ENCODE peak calls at places on chromosomes 3 and 15, in ten cellular contexts. One of them, this sample, is unnamed.

GRCh38 chr3:194880940-194881925 is 195.6 kb downstream of the FAM43A start:
- DNase-seq in SJCRH30: no peak
- DNase-seq in KG1: no peak
- DNase-seq in naive thymus-derived CD8-positive, alpha-beta T cell: no peak
- DNase-seq in NCI-H69: no peak
- DNase-seq in adrenal gland: no peak
- DNase-seq in OCI-LY7: no peak
- DNase-seq in HFFc6: no peak
- DNase-seq in astrocyte of the spinal cord: no peak
- DNase-seq in activated T-helper 1 cell treated with Interleukin-2 at 50 U/mL for 16 hours: no peak
- DNase-seq in this sample: no peak

GRCh38 chr3:52052831-52053306 is 3.5 kb downstream of the DUSP7 start:
- DNase-seq in activated T-helper 1 cell treated with Interleukin-2 at 50 U/mL for 16 hours: peak
- DNase-seq in NCI-H69: no peak
- DNase-seq in SJCRH30: no peak
- DNase-seq in HFFc6: peak
- DNase-seq in astrocyte of the spinal cord: peak
- DNase-seq in adrenal gland: peak
- DNase-seq in OCI-LY7: peak
- DNase-seq in naive thymus-derived CD8-positive, alpha-beta T cell: peak
- DNase-seq in KG1: peak
- DNase-seq in this sample: no peak

GRCh38 chr3:138479355-138479964 is 45.0 kb downstream of the ESYT3 start:
- DNase-seq in OCI-LY7: peak
- DNase-seq in astrocyte of the spinal cord: peak
- DNase-seq in adrenal gland: peak
- DNase-seq in activated T-helper 1 cell treated with Interleukin-2 at 50 U/mL for 16 hours: no peak
- DNase-seq in KG1: no peak
- DNase-seq in NCI-H69: peak
- DNase-seq in SJCRH30: peak
- DNase-seq in HFFc6: peak
- DNase-seq in naive thymus-derived CD8-positive, alpha-beta T cell: no peak
- DNase-seq in this sample: peak

GRCh38 chr15:65338823-65339222 is 34.3 kb downstream of the RNU5B-1 start:
- DNase-seq in adrenal gland: no peak
- DNase-seq in astrocyte of the spinal cord: no peak
- DNase-seq in KG1: no peak
- DNase-seq in naive thymus-derived CD8-positive, alpha-beta T cell: no peak
- DNase-seq in HFFc6: no peak
- DNase-seq in activated T-helper 1 cell treated with Interleukin-2 at 50 U/mL for 16 hours: no peak
- DNase-seq in OCI-LY7: no peak
- DNase-seq in SJCRH30: no peak
- DNase-seq in NCI-H69: no peak
- DNase-seq in this sample: peak

GRCh38 chr15:83935774-83936173 is 281.9 kb downstream of the ADAMTSL3 start:
- DNase-seq in NCI-H69: no peak
- DNase-seq in adrenal gland: no peak
- DNase-seq in SJCRH30: no peak
- DNase-seq in activated T-helper 1 cell treated with Interleukin-2 at 50 U/mL for 16 hours: no peak
- DNase-seq in astrocyte of the spinal cord: no peak
- DNase-seq in HFFc6: no peak
- DNase-seq in OCI-LY7: no peak
- DNase-seq in naive thymus-derived CD8-positive, alpha-beta T cell: no peak
- DNase-seq in KG1: no peak
- DNase-seq in this sample: no peak

GRCh38 chr3:59266551-59266950 is 216.7 kb upstream of the CFAP20DC start:
- DNase-seq in astrocyte of the spinal cord: peak
- DNase-seq in naive thymus-derived CD8-positive, alpha-beta T cell: no peak
- DNase-seq in HFFc6: no peak
- DNase-seq in adrenal gland: no peak
- DNase-seq in activated T-helper 1 cell treated with Interleukin-2 at 50 U/mL for 16 hours: no peak
- DNase-seq in KG1: no peak
- DNase-seq in SJCRH30: no peak
- DNase-seq in OCI-LY7: no peak
- DNase-seq in NCI-H69: no peak
- DNase-seq in this sample: no peak

GRCh38 chr3:111863942-111864341 is 4.9 kb downstream of the PHLDB2 start:
- DNase-seq in KG1: no peak
- DNase-seq in OCI-LY7: no peak
- DNase-seq in adrenal gland: no peak
- DNase-seq in astrocyte of the spinal cord: no peak
- DNase-seq in SJCRH30: peak
- DNase-seq in activated T-helper 1 cell treated with Interleukin-2 at 50 U/mL for 16 hours: no peak
- DNase-seq in naive thymus-derived CD8-positive, alpha-beta T cell: no peak
- DNase-seq in NCI-H69: no peak
- DNase-seq in HFFc6: no peak
- DNase-seq in this sample: no peak

GRCh38 chr3:48695113-48695753 is 9.5 kb upstream of the NCKIPSD start:
- DNase-seq in OCI-LY7: no peak
- DNase-seq in NCI-H69: no peak
- DNase-seq in KG1: no peak
- DNase-seq in naive thymus-derived CD8-positive, alpha-beta T cell: no peak
- DNase-seq in SJCRH30: no peak
- DNase-seq in activated T-helper 1 cell treated with Interleukin-2 at 50 U/mL for 16 hours: no peak
- DNase-seq in HFFc6: no peak
- DNase-seq in adrenal gland: no peak
- DNase-seq in astrocyte of the spinal cord: peak
- DNase-seq in this sample: peak

GRCh38 chr15:78620839-78621421 is at the start of gene CHRNA3:
- DNase-seq in naive thymus-derived CD8-positive, alpha-beta T cell: no peak
- DNase-seq in SJCRH30: no peak
- DNase-seq in adrenal gland: no peak
- DNase-seq in OCI-LY7: no peak
- DNase-seq in HFFc6: no peak
- DNase-seq in NCI-H69: peak
- DNase-seq in activated T-helper 1 cell treated with Interleukin-2 at 50 U/mL for 16 hours: no peak
- DNase-seq in KG1: no peak
- DNase-seq in astrocyte of the spinal cord: no peak
- DNase-seq in this sample: peak

GRCh38 chr15:70271422-70272088 is 173.8 kb upstream of the TLE3 start:
- DNase-seq in naive thymus-derived CD8-positive, alpha-beta T cell: no peak
- DNase-seq in adrenal gland: peak
- DNase-seq in NCI-H69: peak
- DNase-seq in astrocyte of the spinal cord: peak
- DNase-seq in OCI-LY7: no peak
- DNase-seq in SJCRH30: peak
- DNase-seq in HFFc6: peak
- DNase-seq in KG1: no peak
- DNase-seq in activated T-helper 1 cell treated with Interleukin-2 at 50 U/mL for 16 hours: no peak
- DNase-seq in this sample: no peak

GRCh38 chr3:112121577-112122547 is 11.2 kb downstream of the GCSAM start:
- DNase-seq in OCI-LY7: peak
- DNase-seq in SJCRH30: no peak
- DNase-seq in KG1: no peak
- DNase-seq in activated T-helper 1 cell treated with Interleukin-2 at 50 U/mL for 16 hours: no peak
- DNase-seq in HFFc6: no peak
- DNase-seq in astrocyte of the spinal cord: no peak
- DNase-seq in adrenal gland: no peak
- DNase-seq in NCI-H69: peak
- DNase-seq in naive thymus-derived CD8-positive, alpha-beta T cell: no peak
- DNase-seq in this sample: no peak

GRCh38 chr3:14780927-14781507 is 37.7 kb upstream of the FGD5 start:
- DNase-seq in OCI-LY7: peak
- DNase-seq in activated T-helper 1 cell treated with Interleukin-2 at 50 U/mL for 16 hours: no peak
- DNase-seq in HFFc6: peak
- DNase-seq in adrenal gland: peak
- DNase-seq in NCI-H69: peak
- DNase-seq in KG1: peak
- DNase-seq in astrocyte of the spinal cord: peak
- DNase-seq in naive thymus-derived CD8-positive, alpha-beta T cell: no peak
- DNase-seq in SJCRH30: peak
- DNase-seq in this sample: peak

GRCh38 chr15:31062310-31062964 is 39.1 kb downstream of the TRPM1 start:
- DNase-seq in SJCRH30: no peak
- DNase-seq in NCI-H69: peak
- DNase-seq in OCI-LY7: no peak
- DNase-seq in adrenal gland: no peak
- DNase-seq in HFFc6: peak
- DNase-seq in astrocyte of the spinal cord: no peak
- DNase-seq in activated T-helper 1 cell treated with Interleukin-2 at 50 U/mL for 16 hours: no peak
- DNase-seq in KG1: no peak
- DNase-seq in naive thymus-derived CD8-positive, alpha-beta T cell: no peak
- DNase-seq in this sample: no peak

GRCh38 chr15:99621767-99622166 is 56.0 kb downstream of the MEF2A start:
- DNase-seq in KG1: no peak
- DNase-seq in OCI-LY7: no peak
- DNase-seq in naive thymus-derived CD8-positive, alpha-beta T cell: no peak
- DNase-seq in HFFc6: no peak
- DNase-seq in activated T-helper 1 cell treated with Interleukin-2 at 50 U/mL for 16 hours: no peak
- DNase-seq in NCI-H69: no peak
- DNase-seq in astrocyte of the spinal cord: no peak
- DNase-seq in SJCRH30: no peak
- DNase-seq in adrenal gland: no peak
- DNase-seq in this sample: no peak

GRCh38 chr3:21729888-21730459 is 21.0 kb downstream of the ZNF385D start:
- DNase-seq in HFFc6: peak
- DNase-seq in OCI-LY7: no peak
- DNase-seq in adrenal gland: no peak
- DNase-seq in astrocyte of the spinal cord: peak
- DNase-seq in activated T-helper 1 cell treated with Interleukin-2 at 50 U/mL for 16 hours: no peak
- DNase-seq in KG1: no peak
- DNase-seq in SJCRH30: no peak
- DNase-seq in NCI-H69: no peak
- DNase-seq in naive thymus-derived CD8-positive, alpha-beta T cell: no peak
- DNase-seq in this sample: no peak

GRCh38 chr3:148178508-148178907 is 519.2 kb upstream of the AGTR1 start:
- DNase-seq in NCI-H69: peak
- DNase-seq in OCI-LY7: no peak
- DNase-seq in activated T-helper 1 cell treated with Interleukin-2 at 50 U/mL for 16 hours: no peak
- DNase-seq in adrenal gland: no peak
- DNase-seq in HFFc6: no peak
- DNase-seq in astrocyte of the spinal cord: peak
- DNase-seq in SJCRH30: peak
- DNase-seq in naive thymus-derived CD8-positive, alpha-beta T cell: no peak
- DNase-seq in KG1: no peak
- DNase-seq in this sample: no peak

GRCh38 chr15:28890711-28891495 is 5.1 kb downstream of the APBA2 start:
- DNase-seq in HFFc6: no peak
- DNase-seq in activated T-helper 1 cell treated with Interleukin-2 at 50 U/mL for 16 hours: no peak
- DNase-seq in OCI-LY7: no peak
- DNase-seq in adrenal gland: no peak
- DNase-seq in SJCRH30: no peak
- DNase-seq in naive thymus-derived CD8-positive, alpha-beta T cell: no peak
- DNase-seq in NCI-H69: no peak
- DNase-seq in astrocyte of the spinal cord: no peak
- DNase-seq in KG1: no peak
- DNase-seq in this sample: no peak

GRCh38 chr15:100683434-100683833 is 81.0 kb downstream of the ASB7 start:
- DNase-seq in OCI-LY7: no peak
- DNase-seq in naive thymus-derived CD8-positive, alpha-beta T cell: no peak
- DNase-seq in SJCRH30: no peak
- DNase-seq in HFFc6: no peak
- DNase-seq in adrenal gland: no peak
- DNase-seq in astrocyte of the spinal cord: no peak
- DNase-seq in activated T-helper 1 cell treated with Interleukin-2 at 50 U/mL for 16 hours: no peak
- DNase-seq in NCI-H69: no peak
- DNase-seq in KG1: no peak
- DNase-seq in this sample: no peak

GRCh38 chr3:130737622-130738021 is 9.0 kb downstream of the PIK3R4 start:
- DNase-seq in OCI-LY7: no peak
- DNase-seq in NCI-H69: no peak
- DNase-seq in adrenal gland: no peak
- DNase-seq in astrocyte of the spinal cord: no peak
- DNase-seq in activated T-helper 1 cell treated with Interleukin-2 at 50 U/mL for 16 hours: no peak
- DNase-seq in HFFc6: no peak
- DNase-seq in KG1: no peak
- DNase-seq in SJCRH30: no peak
- DNase-seq in naive thymus-derived CD8-positive, alpha-beta T cell: no peak
- DNase-seq in this sample: no peak

GRCh38 chr3:51373658-51374421 is 11.3 kb upstream of the MANF start:
- DNase-seq in HFFc6: no peak
- DNase-seq in astrocyte of the spinal cord: no peak
- DNase-seq in OCI-LY7: no peak
- DNase-seq in KG1: no peak
- DNase-seq in activated T-helper 1 cell treated with Interleukin-2 at 50 U/mL for 16 hours: no peak
- DNase-seq in adrenal gland: no peak
- DNase-seq in NCI-H69: no peak
- DNase-seq in SJCRH30: no peak
- DNase-seq in naive thymus-derived CD8-positive, alpha-beta T cell: no peak
- DNase-seq in this sample: no peak

GRCh38 chr3:186939536-186939935 is 9.2 kb downstream of the ST6GAL1 start:
- DNase-seq in adrenal gland: no peak
- DNase-seq in activated T-helper 1 cell treated with Interleukin-2 at 50 U/mL for 16 hours: no peak
- DNase-seq in SJCRH30: no peak
- DNase-seq in naive thymus-derived CD8-positive, alpha-beta T cell: no peak
- DNase-seq in KG1: no peak
- DNase-seq in NCI-H69: no peak
- DNase-seq in astrocyte of the spinal cord: no peak
- DNase-seq in HFFc6: no peak
- DNase-seq in OCI-LY7: peak
- DNase-seq in this sample: no peak

GRCh38 chr15:70584838-70585706 is 178.3 kb downstream of the UACA start:
- DNase-seq in HFFc6: peak
- DNase-seq in SJCRH30: no peak
- DNase-seq in adrenal gland: no peak
- DNase-seq in naive thymus-derived CD8-positive, alpha-beta T cell: peak
- DNase-seq in astrocyte of the spinal cord: peak
- DNase-seq in KG1: no peak
- DNase-seq in OCI-LY7: no peak
- DNase-seq in NCI-H69: peak
- DNase-seq in activated T-helper 1 cell treated with Interleukin-2 at 50 U/mL for 16 hours: peak
- DNase-seq in this sample: peak

This sample was measured in glutamatergic neuron.